ENCODE peak calls at places on chromosomes 4 and X, in four cellular contexts. One of them, this sample, is unnamed.

GRCh38 chrX:78796916-78797315 is 49.4 kb downstream of the LPAR4 start:
- DNase-seq in uterus: no peak
- DNase-seq in fibroblast of lung: no peak
- DNase-seq in heart right ventricle: no peak
- DNase-seq in this sample: no peak

GRCh38 chr4:93334003-93334402 is 494.6 kb upstream of the ATOH1 start:
- DNase-seq in uterus: no peak
- DNase-seq in heart right ventricle: no peak
- DNase-seq in fibroblast of lung: peak
- DNase-seq in this sample: no peak

GRCh38 chr4:175560628-175561027 is 251.4 kb downstream of the GPM6A start:
- DNase-seq in uterus: no peak
- DNase-seq in fibroblast of lung: peak
- DNase-seq in heart right ventricle: no peak
- DNase-seq in this sample: no peak

GRCh38 chr4:78309352-78309751 is 242.2 kb upstream of the ANXA3 start:
- DNase-seq in uterus: no peak
- DNase-seq in heart right ventricle: no peak
- DNase-seq in fibroblast of lung: no peak
- DNase-seq in this sample: no peak

GRCh38 chr4:57668621-57669020 is 558.4 kb upstream of the IGFBP7 start:
- DNase-seq in fibroblast of lung: no peak
- DNase-seq in heart right ventricle: no peak
- DNase-seq in uterus: no peak
- DNase-seq in this sample: no peak

GRCh38 chr4:24984602-24985532 is 45.9 kb downstream of the LGI2 start:
- DNase-seq in uterus: no peak
- DNase-seq in fibroblast of lung: no peak
- DNase-seq in heart right ventricle: no peak
- DNase-seq in this sample: no peak

GRCh38 chr4:113157086-113157857 is 107.8 kb downstream of the ANK2 start:
- DNase-seq in heart right ventricle: no peak
- DNase-seq in uterus: no peak
- DNase-seq in fibroblast of lung: no peak
- DNase-seq in this sample: no peak

GRCh38 chrX:71128166-71128833 is 9.9 kb downstream of the MED12 start:
- DNase-seq in uterus: no peak
- DNase-seq in fibroblast of lung: no peak
- DNase-seq in heart right ventricle: no peak
- DNase-seq in this sample: no peak

GRCh38 chr4:25020240-25020639 is 10.5 kb downstream of the LGI2 start:
- DNase-seq in fibroblast of lung: peak
- DNase-seq in heart right ventricle: no peak
- DNase-seq in uterus: no peak
- DNase-seq in this sample: peak

GRCh38 chr4:7392438-7393374 is 42.0 kb downstream of the PSAPL1 start:
- DNase-seq in uterus: peak
- DNase-seq in heart right ventricle: no peak
- DNase-seq in fibroblast of lung: peak
- DNase-seq in this sample: no peak

GRCh38 chr4:56731857-56732256 is 50.8 kb upstream of the HOPX start:
- DNase-seq in fibroblast of lung: no peak
- DNase-seq in heart right ventricle: peak
- DNase-seq in uterus: no peak
- DNase-seq in this sample: no peak

GRCh38 chr4:472881-473574 is 25.9 kb downstream of the ZNF721 start:
- DNase-seq in uterus: no peak
- DNase-seq in fibroblast of lung: peak
- DNase-seq in heart right ventricle: no peak
- DNase-seq in this sample: no peak

GRCh38 chrX:103730746-103731508 is 20.2 kb downstream of the TMEM31 start:
- DNase-seq in uterus: no peak
- DNase-seq in heart right ventricle: no peak
- DNase-seq in fibroblast of lung: peak
- DNase-seq in this sample: no peak

GRCh38 chrX:136354201-136354600 is 53.4 kb downstream of the ADGRG4 start:
- DNase-seq in fibroblast of lung: no peak
- DNase-seq in heart right ventricle: no peak
- DNase-seq in uterus: no peak
- DNase-seq in this sample: no peak

GRCh38 chr4:151990201-151990600 is 229.4 kb upstream of the GATB start:
- DNase-seq in heart right ventricle: no peak
- DNase-seq in uterus: no peak
- DNase-seq in fibroblast of lung: no peak
- DNase-seq in this sample: peak

GRCh38 chr4:40990202-40990898 is 224.0 kb downstream of the APBB2 start:
- DNase-seq in fibroblast of lung: peak
- DNase-seq in uterus: no peak
- DNase-seq in heart right ventricle: no peak
- DNase-seq in this sample: peak

GRCh38 chrX:8755116-8755515 is 23.2 kb upstream of the ANOS1 start:
- DNase-seq in fibroblast of lung: no peak
- DNase-seq in uterus: no peak
- DNase-seq in heart right ventricle: no peak
- DNase-seq in this sample: no peak

GRCh38 chr4:64341711-64342110 is 67.5 kb downstream of the TECRL start:
- DNase-seq in uterus: no peak
- DNase-seq in fibroblast of lung: no peak
- DNase-seq in heart right ventricle: peak
- DNase-seq in this sample: no peak

GRCh38 chr4:15001825-15002658 is at the start of gene CPEB2:
- DNase-seq in fibroblast of lung: peak
- DNase-seq in uterus: peak
- DNase-seq in heart right ventricle: peak
- DNase-seq in this sample: peak

GRCh38 chr4:145154573-145154972 is 25.8 kb downstream of the OTUD4 start:
- DNase-seq in heart right ventricle: no peak
- DNase-seq in uterus: no peak
- DNase-seq in fibroblast of lung: peak
- DNase-seq in this sample: no peak

DNA sequence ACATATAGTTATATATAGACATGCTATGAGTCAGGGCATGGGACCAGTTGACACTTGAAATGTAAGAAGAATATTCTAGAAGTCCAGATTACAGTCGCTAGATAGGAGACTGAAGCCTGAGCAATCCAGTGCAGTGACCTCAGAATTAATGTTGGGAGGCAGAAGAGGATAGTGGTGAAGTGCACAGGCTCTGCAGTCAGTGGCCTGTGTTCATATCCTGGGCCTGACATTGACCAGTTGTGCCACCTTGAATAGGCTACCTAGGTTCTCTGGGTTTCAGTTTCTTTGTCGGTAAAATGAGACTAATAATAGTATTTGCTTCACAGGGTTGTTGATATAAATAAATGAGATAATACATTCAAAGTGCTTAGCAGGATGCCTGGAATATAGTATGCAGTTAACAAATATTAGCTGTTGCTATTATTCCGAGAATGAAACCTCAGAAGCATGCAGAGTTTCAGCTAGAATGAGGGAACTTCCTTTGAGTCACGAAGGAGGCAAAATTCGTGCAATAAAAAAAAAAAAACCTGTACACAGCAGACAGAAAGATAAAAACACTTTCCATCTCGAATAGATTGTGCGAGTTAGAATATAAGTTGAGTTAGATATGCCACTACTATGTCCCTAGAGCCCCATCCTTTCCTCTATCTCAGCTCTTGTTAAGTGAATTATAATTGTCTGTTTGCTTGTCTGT is 4.0 kb upstream of the SH2D1A start:
- DNase-seq in heart right ventricle: no peak
- DNase-seq in fibroblast of lung: no peak
- DNase-seq in uterus: no peak
- DNase-seq in this sample: no peak
- H3K27ac ChIP-seq in heart right ventricle: no peak
- H3K27ac ChIP-seq in fibroblast of lung: no peak
- H3K27ac ChIP-seq in uterus: no peak
- H3K27ac ChIP-seq in this sample: no peak

GRCh38 chrX:46961574-46962279 is 49.5 kb downstream of the JADE3 start:
- DNase-seq in uterus: no peak
- DNase-seq in fibroblast of lung: no peak
- DNase-seq in heart right ventricle: no peak
- DNase-seq in this sample: no peak

GRCh38 chrX:46959101-46959500 is 46.9 kb downstream of the JADE3 start:
- DNase-seq in heart right ventricle: no peak
- DNase-seq in uterus: no peak
- DNase-seq in fibroblast of lung: no peak
- DNase-seq in this sample: no peak

GRCh38 chrX:46961097-46961496 is 48.9 kb downstream of the JADE3 start:
- DNase-seq in heart right ventricle: no peak
- DNase-seq in fibroblast of lung: no peak
- DNase-seq in uterus: no peak
- DNase-seq in this sample: no peak

GRCh38 chrX:46957299-46957698 is 45.1 kb downstream of the JADE3 start:
- DNase-seq in heart right ventricle: no peak
- DNase-seq in uterus: no peak
- DNase-seq in fibroblast of lung: no peak
- DNase-seq in this sample: no peak

GRCh38 chrX:46959985-46960700 is 47.9 kb downstream of the JADE3 start:
- DNase-seq in heart right ventricle: no peak
- DNase-seq in fibroblast of lung: no peak
- DNase-seq in uterus: no peak
- DNase-seq in this sample: no peak
- H3K27ac ChIP-seq in heart right ventricle: no peak
- H3K27ac ChIP-seq in fibroblast of lung: no peak
- H3K27ac ChIP-seq in uterus: peak
- H3K27ac ChIP-seq in this sample: no peak

DNA sequence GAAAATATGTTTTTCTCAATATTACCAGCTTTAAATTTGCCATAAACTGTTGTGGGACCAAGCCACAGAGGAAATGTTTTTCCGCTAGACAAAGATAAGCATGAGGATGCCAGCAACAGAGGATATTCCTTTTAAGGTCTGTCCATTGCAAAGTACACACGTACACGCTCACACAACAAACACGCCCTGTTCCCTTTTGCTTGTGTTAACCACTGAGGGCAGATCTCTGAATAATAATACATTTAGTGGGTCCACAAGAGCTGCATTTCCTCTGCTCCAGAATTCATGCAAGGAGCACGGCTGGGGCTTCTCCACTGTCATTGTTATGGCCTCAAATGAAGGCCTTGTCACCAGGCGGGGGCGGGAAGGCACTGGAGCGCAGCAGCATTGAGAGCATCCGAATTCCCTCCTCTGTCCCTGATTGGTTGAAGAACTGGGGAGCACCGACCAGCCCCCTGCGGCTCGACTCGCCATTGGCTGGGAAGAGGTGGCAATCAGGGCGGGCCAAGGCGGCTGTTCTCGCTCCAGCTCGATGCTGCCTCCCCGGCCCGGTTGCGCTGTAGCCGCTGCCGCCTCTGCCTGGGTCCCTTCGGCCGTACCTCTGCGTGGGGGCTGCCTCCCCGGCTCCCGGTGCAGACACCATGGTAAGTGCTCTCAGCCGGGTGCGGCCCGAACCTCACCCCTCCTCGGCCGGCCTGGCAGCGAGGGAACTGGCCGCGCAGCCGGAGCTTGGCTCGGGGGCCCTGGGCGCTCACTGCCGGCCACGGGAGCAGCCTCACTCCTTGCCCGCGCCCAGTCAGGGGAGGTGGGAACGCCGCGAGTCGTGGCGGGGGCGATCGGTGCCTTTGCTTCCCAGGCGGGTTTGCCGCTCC is at the start of gene GUCY1B1:
- DNase-seq in fibroblast of lung: peak
- DNase-seq in heart right ventricle: peak
- DNase-seq in uterus: peak
- DNase-seq in this sample: peak
- H3K27ac ChIP-seq in fibroblast of lung: no peak
- H3K27ac ChIP-seq in heart right ventricle: peak
- H3K27ac ChIP-seq in uterus: peak
- H3K27ac ChIP-seq in this sample: no peak

DNA sequence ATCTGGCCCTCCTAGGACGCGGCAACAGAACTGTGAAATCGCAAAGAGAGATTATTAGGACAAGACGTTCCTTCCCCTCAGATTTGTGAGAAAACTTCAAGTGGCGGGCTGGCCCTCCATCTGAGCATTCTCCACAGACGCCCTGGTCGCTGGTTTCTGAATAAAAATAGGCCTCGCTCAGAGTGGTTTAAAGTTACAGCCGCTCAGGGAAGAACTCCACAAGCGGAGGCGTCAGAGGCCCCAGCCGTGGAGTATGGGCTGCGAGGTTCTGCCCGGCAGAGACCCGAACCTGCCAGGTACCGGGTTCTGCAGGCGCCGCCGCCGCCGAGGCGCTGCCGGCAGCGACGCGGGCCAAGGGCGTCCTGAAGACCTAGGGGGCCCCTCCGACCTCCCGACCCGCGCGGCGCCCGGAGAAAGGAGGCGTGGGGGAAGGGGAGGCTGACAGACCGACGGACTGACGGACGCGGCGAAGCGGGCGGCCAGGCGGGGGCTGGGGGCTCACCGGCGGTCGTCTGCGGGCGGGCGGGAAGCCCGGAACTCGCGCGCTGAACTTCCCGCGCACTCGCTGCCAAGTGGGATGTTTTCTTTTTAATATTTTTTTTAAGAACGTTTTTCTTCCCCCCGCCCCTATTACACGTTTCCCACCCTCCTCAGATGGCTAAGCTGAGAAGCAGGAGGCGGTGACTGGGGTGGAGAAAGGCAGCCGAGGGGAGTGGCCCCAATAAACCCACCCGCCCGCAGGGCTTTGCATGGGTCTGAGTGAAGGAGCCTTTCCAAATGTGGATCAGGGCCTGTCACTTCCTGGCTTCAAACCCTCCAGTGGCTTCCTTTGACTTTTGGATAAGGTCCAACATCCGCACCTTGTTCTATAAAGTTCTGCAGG is at the start of gene PABPC4L:
- DNase-seq in heart right ventricle: peak
- DNase-seq in uterus: peak
- DNase-seq in fibroblast of lung: peak
- DNase-seq in this sample: no peak
- H3K27ac ChIP-seq in heart right ventricle: peak
- H3K27ac ChIP-seq in uterus: peak
- H3K27ac ChIP-seq in fibroblast of lung: peak
- H3K27ac ChIP-seq in this sample: peak

This sample was measured in epithelial cell of prostate.